ENCODE peak calls at places on chromosomes 4 and X, in four cellular contexts. C, R, G and Y are unnamed samples. For H3K4me1, the result is how much of the 10 kb centered on the place peaks cover.

GRCh38 chr4:8182858-8183725 is 16.0 kb upstream of the SH3TC1 start:
- DNase-seq in C (peak), G (peak), R (peak), Y (peak)

GRCh38 chr4:68576272-68577100 is at the start of gene UGT2B17:
- DNase-seq in R (no peak), G (no peak), C (no peak), Y (no peak)

GRCh38 chr4:11323771-11324170 is 104.9 kb downstream of the HS3ST1 start:
- DNase-seq in G (no peak), R (no peak), C (no peak), Y (no peak)

GRCh38 chrX:139077303-139078131 is 366.0 kb upstream of the FGF13 start:
- DNase-seq in C (no peak), R (peak), G (no peak), Y (no peak)

GRCh38 chr4:118849867-118850812 is 14.2 kb upstream of the SEC24D start:
- DNase-seq in R (peak), C (no peak), G (no peak), Y (peak)

GRCh38 chrX:131728295-131729145 is 184.6 kb downstream of the OR13H1 start:
- DNase-seq in C (no peak), G (no peak), R (no peak), Y (no peak)

GRCh38 chr4:67054901-67055300 is 490.4 kb downstream of the CENPC start:
- DNase-seq in R (no peak), C (no peak), G (no peak), Y (no peak)

GRCh38 chr4:41133619-41134018 is 80.7 kb downstream of the APBB2 start:
- DNase-seq in G (no peak), R (no peak), C (no peak), Y (no peak)

GRCh38 chr4:68895561-68896198 is 55.9 kb downstream of the UGT2A3 start:
- DNase-seq in R (no peak), G (no peak), C (no peak), Y (no peak)

GRCh38 chr4:152278505-152279301 is 257.2 kb downstream of the FBXW7 start:
- DNase-seq in R (peak), G (peak), C (no peak), Y (peak)

GRCh38 chr4:139819082-139819481 is 153.5 kb downstream of the MGST2 start:
- DNase-seq in C (no peak), R (no peak), G (no peak), Y (no peak)

GRCh38 chr4:139817657-139818452 is 152.2 kb downstream of the MGST2 start:
- DNase-seq in G (no peak), R (no peak), C (no peak), Y (no peak)

GRCh38 chr4:139816856-139817255 is 151.2 kb downstream of the MGST2 start:
- DNase-seq in G (no peak), C (no peak), R (no peak), Y (no peak)

GRCh38 chr4:139814285-139815015 is 148.8 kb downstream of the MGST2 start:
- DNase-seq in R (no peak), C (no peak), G (no peak), Y (peak)

DNA sequence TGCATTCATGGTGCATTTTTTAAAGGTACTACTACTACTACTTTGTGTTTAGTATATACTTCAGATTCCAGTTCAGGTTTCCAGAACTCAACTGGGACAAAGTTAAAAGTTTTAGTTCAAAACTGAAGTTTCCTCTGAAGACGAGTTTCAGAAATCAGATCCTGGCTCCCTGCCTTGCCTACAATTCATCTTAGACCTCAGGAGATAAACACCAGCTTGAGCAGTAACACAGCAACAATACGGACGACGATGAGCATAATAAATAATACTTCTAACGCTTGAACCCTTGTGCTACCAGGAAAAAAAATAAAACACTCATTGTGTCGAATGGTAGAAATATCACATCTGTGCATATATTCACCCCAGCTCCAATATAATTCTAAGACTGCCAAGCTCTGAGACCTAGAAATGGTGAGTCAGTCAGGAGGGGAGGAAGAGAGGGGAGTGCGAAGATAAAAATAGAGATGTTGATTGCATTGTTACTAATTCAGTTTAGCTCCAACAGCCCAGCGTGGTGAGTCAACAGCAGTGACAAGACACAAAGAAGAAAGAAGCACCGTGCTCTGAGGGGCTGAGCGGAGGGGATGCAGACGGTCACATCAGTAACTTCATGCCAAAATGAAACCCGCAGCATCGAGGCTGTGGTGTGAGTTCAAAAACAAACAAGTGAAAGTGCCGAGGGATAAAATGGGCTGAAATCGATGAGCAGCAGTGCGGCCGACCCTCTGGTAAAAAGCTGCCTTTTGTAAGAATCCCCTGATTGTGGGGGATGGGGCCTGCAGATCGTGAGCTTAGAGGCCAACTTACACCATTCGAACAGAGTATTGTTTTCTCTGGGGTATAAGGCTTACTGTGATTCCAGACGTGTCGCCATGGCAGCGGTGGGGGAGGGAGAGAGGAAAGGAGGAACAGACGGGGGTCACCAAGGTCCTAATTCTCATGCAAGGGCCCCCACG is 150.3 kb downstream of the MGST2 start:
- DNase-seq in C (peak), G (peak), R (peak), Y (no peak)
- H3K4me3 ChIP-seq in C (no peak), G (peak), R (no peak), Y (no peak)

DNA sequence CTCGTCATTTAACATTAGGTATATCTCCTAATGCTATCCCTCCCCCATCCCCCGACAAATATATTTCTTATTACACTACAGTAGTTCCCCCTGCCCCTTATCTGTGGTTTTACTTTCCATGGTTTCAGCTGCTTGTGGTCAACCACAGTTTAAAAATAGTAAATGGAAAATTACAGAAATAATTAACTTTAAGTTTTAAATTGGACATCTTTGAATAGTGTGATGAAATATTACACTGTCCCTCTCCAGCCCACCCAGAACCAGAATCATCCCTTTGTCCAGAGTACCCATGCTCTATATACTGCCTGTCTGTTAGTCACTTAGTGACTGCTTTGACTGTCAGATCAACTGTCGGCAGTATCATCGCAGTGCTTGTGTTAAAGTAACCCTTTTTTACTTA is 47.4 kb upstream of the VEGFC start:
- DNase-seq in R (no peak), C (no peak), G (no peak), Y (no peak)
- H3K4me1 ChIP-seq in R (under half), C (under half), G (under half), Y (under half)

GRCh38 chr4:72945719-72946336 is 123.7 kb downstream of the COX18 start:
- DNase-seq in G (no peak), C (no peak), R (no peak), Y (no peak)

GRCh38 chr4:72948080-72948479 is 121.4 kb downstream of the COX18 start:
- DNase-seq in R (no peak), G (no peak), C (no peak), Y (no peak)

DNA sequence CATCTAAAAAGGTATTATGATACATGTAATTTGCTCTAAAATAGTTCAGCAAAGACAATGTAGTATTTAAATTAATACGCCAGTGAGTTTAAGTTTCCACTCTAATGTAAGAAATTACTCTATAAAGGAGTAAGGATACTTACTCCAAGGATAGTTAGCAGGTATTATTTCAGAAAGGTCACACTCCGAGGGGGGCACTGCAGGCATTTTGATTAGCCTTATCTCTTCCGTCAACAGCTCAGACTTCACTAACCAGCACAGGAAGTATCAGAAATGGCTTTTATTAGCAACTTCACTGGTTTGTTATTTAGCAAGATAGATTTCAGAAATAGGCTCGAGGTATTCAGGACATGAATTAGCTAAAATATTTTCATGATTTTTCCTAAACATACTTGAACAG is 127.0 kb downstream of the COX18 start:
- DNase-seq in G (no peak), C (no peak), R (no peak), Y (no peak)
- H3K4me3 ChIP-seq in G (no peak), C (no peak), R (no peak), Y (no peak)

GRCh38 chrX:106901341-106901740 is 1.8 kb downstream of the RIPPLY1 start:
- DNase-seq in G (no peak), R (no peak), C (no peak), Y (peak)

GRCh38 chrX:106898462-106898861 is 4.7 kb downstream of the RIPPLY1 start:
- DNase-seq in G (no peak), C (peak), R (peak), Y (peak)

GRCh38 chrX:106899841-106900240 is 3.3 kb downstream of the RIPPLY1 start:
- DNase-seq in G (no peak), R (no peak), C (no peak), Y (no peak)

GRCh38 chrX:106897259-106897658 is 5.9 kb downstream of the RIPPLY1 start:
- DNase-seq in R (no peak), G (no peak), C (no peak), Y (no peak)

DNA sequence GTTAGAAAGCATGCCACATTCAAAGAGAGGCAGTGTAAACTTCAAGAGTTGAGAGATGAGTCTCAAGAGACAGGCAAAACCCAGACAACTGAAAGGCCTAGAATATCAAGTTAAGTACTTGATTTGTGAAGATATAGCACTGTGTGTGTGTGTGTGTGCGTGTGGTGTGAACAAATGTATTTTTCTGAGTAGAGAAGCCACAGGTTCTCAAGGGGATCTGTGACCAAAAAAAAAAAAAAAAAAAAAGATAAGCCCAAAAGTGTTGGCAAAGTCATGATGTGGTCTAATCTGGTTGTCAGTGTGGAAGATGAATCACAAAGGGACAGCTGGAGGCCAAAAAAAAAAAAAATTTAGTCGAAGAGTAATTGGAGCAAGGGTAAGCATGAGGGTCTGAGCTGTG is 3.9 kb downstream of the RIPPLY1 start:
- DNase-seq in G (no peak), R (no peak), C (no peak), Y (no peak)
- H3K4me1 ChIP-seq in G (under half), R (under half), C (under half), Y (under half)

GRCh38 chr4:6562931-6563901 is 11.8 kb upstream of the MAN2B2 start:
- DNase-seq in G (no peak), R (no peak), C (peak), Y (no peak)
- H3K4me3 ChIP-seq in G (no peak), R (peak), C (no peak), Y (no peak)

GRCh38 chr4:184674011-184674410 is 24.5 kb downstream of the PRIMPOL start:
- DNase-seq in C (no peak), G (no peak), R (no peak), Y (no peak)
- H3K4me1 ChIP-seq in C (under half), G (under half), R (under half), Y (under half)

GRCh38 chr4:37685211-37685725 is 908 bp downstream of the RELL1 start:
- DNase-seq in C (no peak), G (no peak), R (peak), Y (peak)

GRCh38 chr4:37680089-37680488 is 6.1 kb downstream of the RELL1 start:
- DNase-seq in C (no peak), R (no peak), G (no peak), Y (no peak)

GRCh38 chr4:37684154-37684553 is 2.0 kb downstream of the RELL1 start:
- DNase-seq in C (no peak), R (no peak), G (no peak), Y (no peak)

GRCh38 chr4:37685726-37686372 is 327 bp downstream of the RELL1 start:
- DNase-seq in C (peak), G (no peak), R (peak), Y (peak)

GRCh38 chr4:37682701-37683401 is 3.3 kb downstream of the RELL1 start:
- DNase-seq in G (no peak), R (peak), C (no peak), Y (peak)
- H3K4me3 ChIP-seq in G (no peak), R (no peak), C (no peak), Y (no peak)